ENCODE peak calls at places on chromosome 1, in four cellular contexts. N is ovary, Y is H9, G is uterus. F is an unnamed sample.
A peak's percentile ranks its signal among the peaks of the same experiment; 100 is the strongest.

GRCh38 chr1:177315270-177315669 is 144.5 kb downstream of the BRINP2 start:
- DNase-seq in G (no peak), N (no peak), Y (no peak), F (no peak)

GRCh38 chr1:203286161-203286984 is 18.9 kb upstream of the BTG2 start:
- DNase-seq in N (peak; percentile 48), G (no peak), Y (no peak), F (no peak)

GRCh38 chr1:246002725-246003441 is 504.2 kb downstream of the SMYD3 start:
- DNase-seq in Y (peak; percentile 82), G (peak; percentile 75), N (peak; percentile 89), F (peak; percentile 34)

GRCh38 chr1:26994020-26994745 is 691 bp downstream of the TRNP1 start:
- DNase-seq in G (no peak), N (peak; percentile 50), Y (peak; percentile 32), F (no peak)

GRCh38 chr1:194935864-194936263 is 1672.4 kb downstream of the KCNT2 start:
- DNase-seq in G (no peak), N (no peak), Y (no peak), F (no peak)

GRCh38 chr1:162905174-162905573 is 44.2 kb upstream of the CCDC190 start:
- DNase-seq in G (no peak), N (no peak), Y (no peak), F (no peak)

GRCh38 chr1:186985889-186986491 is 157.2 kb downstream of the PLA2G4A start:
- DNase-seq in N (no peak), Y (no peak), G (no peak), F (no peak)

GRCh38 chr1:26946270-26946669 is 14.0 kb downstream of the KDF1 start:
- DNase-seq in Y (no peak), N (no peak), G (no peak), F (no peak)

GRCh38 chr1:230824571-230825060 is 43.7 kb downstream of the C1orf198 start:
- DNase-seq in G (no peak), Y (no peak), N (no peak), F (no peak)

GRCh38 chr1:217135569-217135915 is 412.3 kb upstream of the ESRRG start:
- DNase-seq in G (no peak), Y (no peak), N (no peak), F (no peak)

GRCh38 chr1:178706467-178706866 is 18.6 kb upstream of the RALGPS2 start:
- DNase-seq in Y (no peak), N (peak; percentile 52), G (peak; percentile 57), F (no peak)

GRCh38 chr1:161427733-161428516 is 60.2 kb upstream of the CFAP126 start:
- DNase-seq in N (no peak), Y (peak; percentile 71), G (no peak), F (no peak)

GRCh38 chr1:183238071-183238470 is 52.0 kb downstream of the LAMC2 start:
- DNase-seq in G (no peak), Y (no peak), N (no peak), F (no peak)
- H3K27ac ChIP-seq in G (no peak overlapping the region), Y (no peak overlapping the region), N (no peak overlapping the region), F (no peak overlapping the region)

GRCh38 chr1:211630236-211631081 is 45.0 kb downstream of the NEK2 start:
- DNase-seq in G (no peak), N (peak; percentile 66), Y (peak; percentile 70), F (no peak)
- TF ChIP-seq CTCF in G (no peak), N (no peak), Y (peak; percentile 25), F (no peak)

GRCh38 chr1:206472454-206472853 is 2.2 kb downstream of the IKBKE start:
- DNase-seq in Y (peak; percentile 52), N (peak; percentile 54), G (peak; percentile 56), F (no peak)

GRCh38 chr1:206471415-206471801 is 1.1 kb downstream of the IKBKE start:
- DNase-seq in G (no peak), N (no peak), Y (no peak), F (no peak)

GRCh38 chr1:206470692-206471414 is 577 bp downstream of the IKBKE start:
- DNase-seq in N (no peak), Y (peak; percentile 70), G (no peak), F (no peak)

GRCh38 chr1:206472886-206473285 is 2.6 kb downstream of the IKBKE start:
- DNase-seq in Y (no peak), N (no peak), G (no peak), F (no peak)

GRCh38 chr1:206471993-206472392 is 1.7 kb downstream of the IKBKE start:
- DNase-seq in G (no peak), Y (no peak), N (no peak), F (no peak)
- H3K27ac ChIP-seq in G (no peak overlapping the region), Y (no peak overlapping the region), N (no peak overlapping the region), F (no peak overlapping the region)

DNA sequence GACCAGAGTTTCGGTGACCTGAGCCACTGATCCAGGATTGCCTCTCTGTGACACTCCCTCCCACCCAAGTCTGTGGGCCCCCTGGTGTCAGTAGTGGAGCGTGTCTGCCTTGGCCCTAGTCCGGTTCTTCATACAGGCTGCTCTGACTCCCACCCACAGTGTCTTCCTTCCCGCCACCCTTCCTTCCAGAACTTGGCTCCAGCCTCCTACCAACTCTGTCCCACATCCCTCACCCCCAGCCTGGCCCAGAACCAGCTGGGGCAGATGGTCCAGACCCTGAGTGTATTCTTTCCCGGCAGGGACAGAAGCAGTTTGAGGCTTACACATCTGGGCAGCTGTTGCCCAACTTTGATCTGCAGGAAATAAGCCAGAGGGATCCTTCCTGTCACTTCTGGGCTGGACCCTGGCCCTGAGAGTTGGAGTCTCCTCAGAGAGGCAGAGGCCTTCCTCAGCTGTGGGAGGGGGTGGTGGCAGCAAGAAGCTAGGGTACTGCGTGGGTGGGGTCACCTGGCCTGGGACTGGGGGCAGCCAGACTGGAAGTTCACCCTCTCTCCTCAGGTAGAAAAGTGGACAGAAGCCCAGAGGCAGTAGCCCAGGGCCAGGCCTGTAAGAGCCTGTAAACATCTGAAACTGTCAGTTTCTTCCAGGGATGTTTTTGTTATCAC is 43.1 kb upstream of the EPS8L3 start:
- DNase-seq in Y (no peak), G (peak; percentile 12), N (peak; percentile 15), F (no peak)
- TF ChIP-seq CTCF in Y (no peak), G (no peak), N (no peak), F (no peak)

GRCh38 chr1:45960930-45961715 is 157.7 kb downstream of the MAST2 start:
- DNase-seq in G (no peak), N (no peak), Y (no peak), F (no peak)
- H3K27ac ChIP-seq in G (no peak overlapping the region), N (no peak overlapping the region), Y (no peak overlapping the region), F (no peak overlapping the region)

F was measured in thoracic aorta.